ENCODE peak calls at places on chromosomes 16 and 17, in five cellular contexts. I, V, R, C and F are unnamed samples.
A peak's percentile ranks its signal among the peaks of the same experiment; 100 is the strongest.

GRCh38 chr17:82091264-82092066 is 6.6 kb downstream of the FASN start:
- DNase-seq in I (no peak), V (no peak), R (no peak), C (no peak), F (no peak)

GRCh38 chr17:78053777-78054468 is 74.6 kb downstream of the TMC6 start:
- DNase-seq in I (no peak), V (no peak), R (no peak), C (no peak), F (no peak)

GRCh38 chr16:76535-77272 is 1.3 kb upstream of the MPG start:
- DNase-seq in I (no peak), V (peak; percentile 86), R (no peak), C (no peak), F (peak; percentile 94)

GRCh38 chr17:65177901-65178300 is 40.7 kb downstream of the RGS9 start:
- DNase-seq in I (no peak), V (no peak), R (no peak), C (no peak), F (peak; percentile 18)

GRCh38 chr16:1428511-1428910 is 2.4 kb upstream of the PERCC1 start:
- DNase-seq in I (no peak), V (no peak), R (no peak), C (no peak), F (no peak)

GRCh38 chr16:58614212-58614611 is 15.4 kb downstream of the CNOT1 start:
- DNase-seq in I (no peak), V (no peak), R (no peak), C (no peak), F (peak; percentile 81)

GRCh38 chr17:21210411-21211076 is 3.4 kb downstream of the TMEM11 start:
- DNase-seq in I (no peak), V (no peak), R (no peak), C (no peak), F (no peak)

GRCh38 chr17:48915459-48916282 is 7.5 kb downstream of the UBE2Z start:
- DNase-seq in I (peak; percentile 8), V (no peak), R (no peak), C (no peak), F (peak; percentile 73)

GRCh38 chr16:17370233-17371013 is 100.3 kb downstream of the XYLT1 start:
- DNase-seq in I (no peak), V (no peak), R (no peak), C (no peak), F (no peak)

GRCh38 chr16:69836252-69836651 is 74.1 kb downstream of the WWP2 start:
- DNase-seq in I (no peak), V (no peak), R (no peak), C (no peak), F (no peak)

GRCh38 chr17:65485388-65486299 is 75.8 kb downstream of the AXIN2 start:
- DNase-seq in I (no peak), V (no peak), R (no peak), C (no peak), F (no peak)

GRCh38 chr16:85401370-85401916 is 211.7 kb upstream of the GSE1 start:
- DNase-seq in I (no peak), V (peak; percentile 49), R (no peak), C (no peak), F (no peak)

GRCh38 chr17:57407287-57408063 is 151.2 kb downstream of the MSI2 start:
- DNase-seq in I (no peak), V (no peak), R (no peak), C (peak; percentile 69), F (no peak)

GRCh38 chr17:65074778-65075250 is 18.3 kb upstream of the GNA13 start:
- DNase-seq in I (no peak), V (no peak), R (no peak), C (peak; percentile 35), F (no peak)